ENCODE peak calls at places on chromosome 11, in nine cellular contexts. B is activated T-cell treated with anti-CD3 and anti-CD28 coated beads for 48 hours; H is stimulated activated CD8-positive, alpha-beta memory T cell treated with anti-CD3 and anti-CD28 coated beads, Interleukin-2, amount 100 ng/mL, for 48 hours; X is LoVo; S is OCI-LY7; R is cardiac fibroblast; M is HCEC 1CT; N is activated T-helper 1 cell treated with anti-CD3 and anti-CD28 coated beads, Interleukin-12 subunit alpha, Interleukin-12 subunit beta, Interleukin-2, Interleukin-4 antibody, amounts not matched to agents 30 ng/mL and 10 ng/mL and 1 ng/mL, durations not matched to agents 14 hours and 24 hours and 36 hours; A is osteocyte. C is an unnamed sample.

GRCh38 chr11:121311373-121311772 is 18.8 kb downstream of the SC5D start:
- DNase-seq in M (no peak), X (no peak), A (no peak), S (no peak), N (no peak), H (no peak), B (no peak), R (no peak), C (no peak)

GRCh38 chr11:20162824-20163777 is 2.8 kb upstream of the DBX1 start:
- DNase-seq in X (no peak), H (no peak), A (no peak), N (no peak), R (peak), M (peak), S (no peak), B (no peak), C (peak)

GRCh38 chr11:117410861-117411725 is 83.4 kb downstream of the CEP164 start:
- DNase-seq in N (no peak), B (no peak), A (no peak), S (no peak), R (no peak), M (no peak), H (no peak), X (no peak), C (no peak)

GRCh38 chr11:67406969-67407699 is 3.3 kb downstream of the TBC1D10C start:
- DNase-seq in M (no peak), N (no peak), R (no peak), S (peak), X (no peak), A (no peak), B (no peak), H (no peak), C (no peak)

GRCh38 chr11:73201249-73201648 is 16.8 kb upstream of the P2RY2 start:
- DNase-seq in A (no peak), N (no peak), B (no peak), S (no peak), X (no peak), R (peak), H (no peak), M (no peak), C (no peak)

GRCh38 chr11:36594316-36594989 is at the start of gene IFTAP:
- DNase-seq in X (peak), M (peak), S (no peak), A (no peak), R (peak), B (peak), H (no peak), N (peak), C (peak)

GRCh38 chr11:120248551-120249278 is 8.8 kb downstream of the POU2F3 start:
- DNase-seq in N (peak), B (no peak), R (peak), H (no peak), X (peak), M (peak), S (no peak), A (no peak), C (no peak)

GRCh38 chr11:65646921-65647701 is 9.2 kb downstream of the SIPA1 start:
- DNase-seq in B (no peak), N (no peak), R (no peak), H (no peak), X (peak), M (no peak), A (no peak), S (no peak), C (no peak)

GRCh38 chr11:100888836-100889235 is 201.7 kb downstream of the ARHGAP42 start:
- DNase-seq in A (no peak), B (no peak), N (no peak), S (no peak), R (no peak), M (peak), H (no peak), X (no peak), C (no peak)

GRCh38 chr11:2312232-2313042 is 10.6 kb downstream of the TSPAN32 start:
- DNase-seq in M (peak), N (no peak), H (no peak), B (no peak), S (no peak), R (peak), X (peak), A (no peak), C (peak)

GRCh38 chr11:111764621-111765020 is 1.6 kb downstream of the PPP2R1B start:
- DNase-seq in X (no peak), S (no peak), H (no peak), A (no peak), M (peak), N (no peak), R (no peak), B (no peak), C (no peak)